ENCODE peak calls at places on chromosomes 2 and 18, in five cellular contexts. J, O, R, D and A are unnamed samples.

GRCh38 chr2:30331038-30331437 is 99.7 kb downstream of the LBH start:
- DNase-seq in J (no peak), R (no peak), D (no peak), O (no peak), A (no peak)

GRCh38 chr2:234341332-234341985 is 155.4 kb downstream of the ARL4C start:
- DNase-seq in J (no peak), R (no peak), O (no peak), D (no peak), A (no peak)

GRCh38 chr18:75582406-75582821 is 154.9 kb upstream of the SMIM21 start:
- DNase-seq in O (no peak), D (no peak), R (no peak), J (no peak), A (no peak)

GRCh38 chr2:196804381-196804780 is 4.8 kb downstream of the C2orf66 start:
- DNase-seq in D (no peak), R (no peak), O (no peak), J (no peak), A (no peak)

GRCh38 chr2:43133708-43134570 is 92.5 kb downstream of the ZFP36L2 start:
- DNase-seq in O (peak), D (no peak), J (no peak), R (no peak), A (no peak)

GRCh38 chr18:36468161-36468560 is 170.6 kb downstream of the FHOD3 start:
- DNase-seq in J (peak), O (no peak), R (peak), D (no peak), A (no peak)

GRCh38 chr18:52409732-52410131 is 69.7 kb downstream of the DCC start:
- DNase-seq in O (no peak), J (no peak), D (no peak), R (no peak), A (no peak)

GRCh38 chr2:227407601-227408089 is 19.9 kb upstream of the SCYGR1 start:
- DNase-seq in D (no peak), O (no peak), R (peak), J (no peak), A (no peak)

GRCh38 chr2:227183657-227184367 is 19.4 kb downstream of the COL4A3 start:
- DNase-seq in D (no peak), J (no peak), O (no peak), R (no peak), A (no peak)

GRCh38 chr2:112985090-112985489 is 7.3 kb downstream of the IL36G start:
- DNase-seq in D (no peak), J (no peak), O (no peak), R (no peak), A (no peak)

GRCh38 chr2:227703280-227703732 is 14.5 kb downstream of the SLC19A3 start:
- DNase-seq in O (no peak), J (no peak), D (peak), R (no peak), A (no peak)

GRCh38 chr18:936941-937340 is 32.3 kb downstream of the ADCYAP1 start:
- DNase-seq in O (no peak), D (no peak), J (no peak), R (no peak), A (no peak)

GRCh38 chr2:47172156-47172921 is 17.2 kb upstream of the STPG4 start:
- DNase-seq in O (no peak), R (no peak), J (no peak), D (no peak), A (no peak)

GRCh38 chr18:23493654-23494053 is 9.7 kb upstream of the RMC1 start:
- DNase-seq in R (no peak), D (no peak), J (no peak), O (no peak), A (no peak)

GRCh38 chr2:232504438-232504837 is 15.8 kb upstream of the PRSS56 start:
- DNase-seq in R (no peak), J (no peak), D (no peak), O (no peak), A (no peak)

GRCh38 chr2:240963376-240964220 is 34.8 kb upstream of the SNED1 start:
- DNase-seq in R (peak), O (no peak), J (no peak), D (no peak), A (no peak)

GRCh38 chr2:145845207-145845894 is 1325.4 kb upstream of the ZEB2 start:
- DNase-seq in J (no peak), R (no peak), O (no peak), D (peak), A (no peak)

GRCh38 chr2:101473911-101474751 is 781 bp downstream of the RFX8 start:
- DNase-seq in J (peak), D (peak), O (peak), R (peak), A (peak)

GRCh38 chr2:11343344-11343625 is 1.2 kb downstream of the ROCK2 start:
- DNase-seq in J (no peak), R (no peak), D (no peak), O (no peak), A (no peak)

GRCh38 chr2:129872438-129872837 is 107.0 kb upstream of the RAB6C start:
- DNase-seq in O (no peak), D (no peak), J (no peak), R (no peak), A (no peak)

GRCh38 chr2:26670171-26670570 is 22.4 kb upstream of the KCNK3 start:
- DNase-seq in J (no peak), R (no peak), D (peak), O (no peak), A (no peak)

GRCh38 chr2:24586955-24587354 is 95.9 kb downstream of the NCOA1 start:
- DNase-seq in R (no peak), O (no peak), J (no peak), D (no peak), A (no peak)

GRCh38 chr2:124112255-124112654 is 87.2 kb downstream of the CNTNAP5 start:
- DNase-seq in O (no peak), R (no peak), J (no peak), D (peak), A (no peak)

GRCh38 chr2:149463328-149464002 is 124.1 kb downstream of the MMADHC start:
- DNase-seq in R (no peak), D (no peak), J (no peak), O (no peak), A (no peak)

GRCh38 chr2:207833265-207833751 is 63.6 kb upstream of the FZD5 start:
- DNase-seq in D (no peak), O (no peak), R (no peak), J (no peak), A (no peak)

GRCh38 chr18:35236964-35237363 is 3.9 kb upstream of the ZNF397 start:
- DNase-seq in O (no peak), R (no peak), D (no peak), J (no peak), A (no peak)

GRCh38 chr2:205438241-205438640 is 244.1 kb upstream of the NRP2 start:
- DNase-seq in J (no peak), D (peak), R (no peak), O (no peak), A (no peak)

GRCh38 chr2:200408428-200409311 is 101.2 kb downstream of the KCTD18 start:
- DNase-seq in D (peak), O (no peak), R (no peak), J (no peak), A (no peak)

GRCh38 chr2:175932675-175933074 is 69.4 kb downstream of the LNPK start:
- DNase-seq in D (no peak), O (no peak), J (no peak), R (no peak), A (no peak)

GRCh38 chr2:36785179-36785795 is 88.8 kb downstream of the VIT start:
- DNase-seq in R (no peak), D (peak), J (peak), O (peak), A (no peak)

GRCh38 chr2:86238354-86238753 is 39.1 kb downstream of the MRPL35 start:
- DNase-seq in O (no peak), D (no peak), R (no peak), J (no peak), A (no peak)

GRCh38 chr2:32825291-32825712 is 121.5 kb upstream of the LTBP1 start:
- DNase-seq in R (peak), J (peak), D (peak), O (peak), A (no peak)